ENCODE peak calls at places on chromosome 15, in ten cellular contexts. H is A673; V is GM12865; F is endothelial cell of umbilical vein; X is AG09309; G is pancreas; I is adrenal gland; K is Jurkat, Clone E6-1; J is brain microvascular endothelial cell; M is heart right ventricle. S is an unnamed sample.

GRCh38 chr15:68483165-68483564 is 51.2 kb upstream of the ITGA11 start:
- DNase-seq in F (no peak), M (no peak), I (no peak), V (no peak), J (no peak), G (no peak), K (no peak), H (no peak), X (no peak), S (no peak)

GRCh38 chr15:94970096-94970495 is 738.7 kb downstream of the MCTP2 start:
- DNase-seq in X (no peak), K (no peak), J (no peak), F (no peak), I (no peak), M (no peak), G (no peak), H (no peak), V (no peak), S (no peak)

GRCh38 chr15:81948751-81949150 is 97.1 kb downstream of the MEX3B start:
- DNase-seq in G (no peak), F (no peak), J (peak; percentile 34), M (no peak), I (no peak), H (no peak), X (no peak), V (peak; percentile 56), K (no peak), S (no peak)

GRCh38 chr15:62020576-62021160 is 39.6 kb downstream of the VPS13C start:
- DNase-seq in K (no peak), H (no peak), V (no peak), F (no peak), J (no peak), G (no peak), X (no peak), M (no peak), I (no peak), S (no peak)

GRCh38 chr15:82647045-82647834 is at the start of gene CPEB1:
- DNase-seq in J (no peak), I (peak; percentile 73), F (no peak), K (peak; percentile 37), X (no peak), V (peak; percentile 42), G (peak; percentile 60), M (peak; percentile 26), H (peak; percentile 22), S (peak; percentile 18)

GRCh38 chr15:35665855-35666536 is 120.0 kb upstream of the DPH6 start:
- DNase-seq in M (peak; percentile 80), V (no peak), H (no peak), J (no peak), X (no peak), F (peak; percentile 64), G (no peak), K (no peak), I (no peak), S (no peak)

GRCh38 chr15:80433836-80434235 is 29.7 kb downstream of the ARNT2 start:
- DNase-seq in K (no peak), F (no peak), G (no peak), X (no peak), M (no peak), J (no peak), V (no peak), H (no peak), I (no peak), S (no peak)

GRCh38 chr15:43883571-43883970 is 56.8 kb downstream of the WDR76 start:
- DNase-seq in J (no peak), I (no peak), K (no peak), F (no peak), M (no peak), G (no peak), X (no peak), H (no peak), V (no peak), S (no peak)

GRCh38 chr15:39255760-39256159 is 325.1 kb upstream of the THBS1 start:
- DNase-seq in F (no peak), H (no peak), K (no peak), X (no peak), J (no peak), I (no peak), V (no peak), M (no peak), G (peak; percentile 87), S (no peak)

GRCh38 chr15:40974921-40975320 is 21.6 kb downstream of the CHAC1 start:
- DNase-seq in V (no peak), K (no peak), I (no peak), G (no peak), F (no peak), X (no peak), M (no peak), H (no peak), J (no peak), S (no peak)

DNA sequence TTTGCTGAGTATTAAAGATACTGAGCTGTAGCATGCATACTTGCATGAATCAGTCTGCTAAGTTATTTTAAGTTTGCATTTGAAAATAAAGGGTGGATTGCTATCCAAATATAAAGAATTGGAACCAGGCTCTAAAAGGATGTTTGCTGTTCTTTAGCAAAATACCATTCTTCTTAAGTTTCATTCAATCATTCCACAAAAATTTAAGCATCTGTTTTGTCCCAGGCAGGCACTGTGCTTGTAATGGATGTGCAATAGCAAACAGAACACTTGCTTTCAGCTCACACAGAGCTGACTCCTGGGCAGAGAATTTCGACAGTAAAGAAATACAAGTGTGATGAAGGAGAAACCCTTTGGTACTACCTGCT is 151.1 kb downstream of the PGPEP1L start:
- DNase-seq in G (no peak), F (no peak), K (no peak), J (peak; percentile 75), I (no peak), M (no peak), X (peak; percentile 79), V (no peak), H (no peak), S (no peak)
- H3K4me3 ChIP-seq in G (no peak overlapping the region), F (no peak overlapping the region), K (no peak overlapping the region), J (no peak overlapping the region), I (no peak overlapping the region), M (no peak overlapping the region), X (no peak overlapping the region), V (no peak overlapping the region), H (no peak overlapping the region), S (no peak overlapping the region)

GRCh38 chr15:70512772-70513362 is 250.5 kb downstream of the UACA start:
- DNase-seq in G (no peak), F (peak; percentile 34), V (peak; percentile 91), K (peak; percentile 74), H (peak; percentile 66), J (peak; percentile 60), M (no peak), I (no peak), X (no peak), S (peak; percentile 55)

GRCh38 chr15:70508561-70509281 is 254.6 kb downstream of the UACA start:
- DNase-seq in G (no peak), X (peak; percentile 57), J (peak; percentile 94), F (peak; percentile 54), I (no peak), V (peak; percentile 40), H (peak; percentile 59), K (no peak), M (no peak), S (no peak)

GRCh38 chr15:70507772-70508351 is 255.5 kb downstream of the UACA start:
- DNase-seq in M (no peak), I (no peak), X (no peak), V (peak; percentile 49), J (peak; percentile 66), H (no peak), K (no peak), G (no peak), F (peak; percentile 49), S (no peak)

GRCh38 chr15:70509282-70510272 is 253.8 kb downstream of the UACA start:
- DNase-seq in J (no peak), M (no peak), X (no peak), K (no peak), F (no peak), V (peak; percentile 29), I (no peak), G (no peak), H (no peak), S (no peak)

DNA sequence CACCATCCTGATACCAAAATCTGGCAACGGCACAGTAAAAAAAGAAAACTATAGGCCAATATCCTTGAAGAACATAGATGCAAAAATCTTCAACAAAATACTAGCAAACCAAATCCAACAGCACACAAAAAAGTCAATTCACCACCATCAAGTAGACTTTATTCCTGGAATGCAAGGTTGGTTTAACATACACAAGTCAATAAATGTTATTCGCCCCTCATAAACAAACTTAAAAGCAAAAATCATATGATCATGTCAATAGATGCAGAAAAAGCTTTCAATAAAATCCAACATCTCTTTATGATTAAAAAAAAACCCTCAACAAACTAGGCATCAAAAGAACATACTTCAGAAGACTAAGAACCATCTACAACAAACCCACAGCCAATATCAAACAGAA is 252.9 kb downstream of the UACA start:
- DNase-seq in K (no peak), I (no peak), X (no peak), G (no peak), F (no peak), M (no peak), H (no peak), V (no peak), J (no peak), S (no peak)
- H3K4me3 ChIP-seq in K (no peak overlapping the region), I (no peak overlapping the region), X (no peak overlapping the region), G (no peak overlapping the region), F (no peak overlapping the region), M (no peak overlapping the region), H (no peak overlapping the region), V (no peak overlapping the region), J (no peak overlapping the region), S (no peak overlapping the region)

GRCh38 chr15:32004249-32004648 is 26.1 kb upstream of the CHRNA7 start:
- DNase-seq in H (no peak), M (no peak), V (no peak), G (no peak), K (no peak), J (no peak), F (no peak), I (no peak), X (no peak), S (no peak)

GRCh38 chr15:32003558-32003957 is 26.8 kb upstream of the CHRNA7 start:
- DNase-seq in G (no peak), X (no peak), M (no peak), F (no peak), I (no peak), H (no peak), K (no peak), J (no peak), V (no peak), S (no peak)
- H3K4me3 ChIP-seq in G (no peak overlapping the region), X (no peak overlapping the region), M (no peak overlapping the region), F (no peak overlapping the region), I (no peak overlapping the region), H (no peak overlapping the region), K (no peak overlapping the region), J (no peak overlapping the region), V (no peak overlapping the region), S (no peak overlapping the region)

DNA sequence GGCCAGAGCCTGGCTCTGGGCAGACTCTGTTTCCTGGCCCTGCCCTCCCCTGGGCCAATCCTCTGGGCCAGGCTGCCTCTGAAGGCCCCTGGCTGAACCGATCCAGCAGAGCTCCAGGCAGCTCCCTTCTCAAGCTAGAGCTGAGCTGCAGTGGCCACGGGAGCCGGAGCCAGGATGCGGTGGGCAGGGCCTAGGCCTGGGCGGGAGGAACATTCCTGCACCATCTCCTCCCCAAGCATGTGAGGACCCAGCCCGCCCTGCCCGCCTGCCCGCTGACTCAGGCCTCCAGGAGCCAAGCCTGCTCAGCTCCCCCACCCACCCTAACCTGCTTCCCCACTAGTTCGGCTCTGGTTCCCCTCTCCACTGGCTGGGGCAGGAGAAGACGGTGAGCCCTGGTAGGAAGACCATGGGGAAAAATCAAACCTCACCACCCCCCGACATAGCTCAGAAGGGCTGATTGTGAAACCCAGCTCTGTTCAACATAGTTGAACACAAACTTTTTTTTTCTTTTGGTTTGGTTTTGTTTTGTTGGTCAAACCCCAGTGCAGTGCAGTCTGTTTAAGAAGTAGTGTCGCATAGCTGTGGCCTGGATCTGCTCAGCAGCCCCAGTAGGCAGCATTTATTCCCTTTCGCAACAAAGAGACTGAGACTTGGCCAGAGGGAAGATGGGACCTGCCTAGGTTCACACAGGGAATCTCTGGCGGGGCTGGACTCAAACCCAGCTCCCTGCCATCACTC is 13.5 kb downstream of the SNX33 start:
- DNase-seq in K (no peak), V (no peak), J (peak; percentile 92), I (peak; percentile 61), M (peak; percentile 81), G (peak; percentile 49), F (peak; percentile 64), X (peak; percentile 77), H (no peak), S (no peak)
- H3K4me3 ChIP-seq in K (no peak overlapping the region), V (no peak overlapping the region), J (no peak overlapping the region), I (no peak overlapping the region), M (no peak overlapping the region), G (no peak overlapping the region), F (no peak overlapping the region), X (no peak overlapping the region), H (no peak overlapping the region), S (no peak overlapping the region)

S was measured in CD4-positive, alpha-beta memory T cell.